ENCODE peak calls at places on chromosomes 11 and 22, in six cellular contexts. One of them, this sample, is unnamed.

GRCh38 chr11:112837162-112837826 is 123.9 kb upstream of the NCAM1 start:
- DNase-seq in stimulated activated CD8-positive, alpha-beta memory T cell treated with anti-CD3 and anti-CD28 coated beads, Interleukin-2, amount 100 ng/mL, for 48 hours: no peak
- DNase-seq in GM20000: no peak
- DNase-seq in D341Med: peak
- DNase-seq in HEK293T: no peak
- DNase-seq in PC-3: peak
- DNase-seq in this sample: peak

GRCh38 chr11:17768547-17768946 is 34.0 kb downstream of the KCNC1 start:
- DNase-seq in stimulated activated CD8-positive, alpha-beta memory T cell treated with anti-CD3 and anti-CD28 coated beads, Interleukin-2, amount 100 ng/mL, for 48 hours: no peak
- DNase-seq in GM20000: no peak
- DNase-seq in D341Med: no peak
- DNase-seq in HEK293T: no peak
- DNase-seq in PC-3: no peak
- DNase-seq in this sample: no peak

GRCh38 chr11:29751618-29752017 is 265.2 kb downstream of the KCNA4 start:
- DNase-seq in stimulated activated CD8-positive, alpha-beta memory T cell treated with anti-CD3 and anti-CD28 coated beads, Interleukin-2, amount 100 ng/mL, for 48 hours: no peak
- DNase-seq in GM20000: no peak
- DNase-seq in D341Med: no peak
- DNase-seq in HEK293T: no peak
- DNase-seq in PC-3: no peak
- DNase-seq in this sample: no peak

GRCh38 chr11:61460474-61460881 is 30.6 kb downstream of the SDHAF2 start:
- DNase-seq in stimulated activated CD8-positive, alpha-beta memory T cell treated with anti-CD3 and anti-CD28 coated beads, Interleukin-2, amount 100 ng/mL, for 48 hours: no peak
- DNase-seq in GM20000: no peak
- DNase-seq in D341Med: peak
- DNase-seq in HEK293T: no peak
- DNase-seq in PC-3: no peak
- DNase-seq in this sample: no peak

GRCh38 chr22:46845281-46846153 is 83.1 kb downstream of the TBC1D22A start:
- DNase-seq in stimulated activated CD8-positive, alpha-beta memory T cell treated with anti-CD3 and anti-CD28 coated beads, Interleukin-2, amount 100 ng/mL, for 48 hours: no peak
- DNase-seq in GM20000: no peak
- DNase-seq in D341Med: no peak
- DNase-seq in HEK293T: no peak
- DNase-seq in PC-3: peak
- DNase-seq in this sample: peak

GRCh38 chr11:119101367-119101758 is 290 bp downstream of the DPAGT1 start:
- DNase-seq in stimulated activated CD8-positive, alpha-beta memory T cell treated with anti-CD3 and anti-CD28 coated beads, Interleukin-2, amount 100 ng/mL, for 48 hours: no peak
- DNase-seq in GM20000: peak
- DNase-seq in D341Med: no peak
- DNase-seq in HEK293T: no peak
- DNase-seq in PC-3: no peak
- DNase-seq in this sample: no peak

GRCh38 chr11:31875861-31876625 is 64.9 kb upstream of the PAX6 start:
- DNase-seq in stimulated activated CD8-positive, alpha-beta memory T cell treated with anti-CD3 and anti-CD28 coated beads, Interleukin-2, amount 100 ng/mL, for 48 hours: no peak
- DNase-seq in GM20000: no peak
- DNase-seq in D341Med: no peak
- DNase-seq in HEK293T: no peak
- DNase-seq in PC-3: no peak
- DNase-seq in this sample: no peak

GRCh38 chr22:24146791-24147353 is 34.4 kb upstream of the SUSD2 start:
- DNase-seq in stimulated activated CD8-positive, alpha-beta memory T cell treated with anti-CD3 and anti-CD28 coated beads, Interleukin-2, amount 100 ng/mL, for 48 hours: no peak
- DNase-seq in GM20000: no peak
- DNase-seq in D341Med: peak
- DNase-seq in HEK293T: no peak
- DNase-seq in PC-3: no peak
- DNase-seq in this sample: no peak

This sample was measured in A549.